ENCODE peak calls at places on chromosome 19, in six cellular contexts. One of them, this sample, is unnamed.

GRCh38 chr19:32442650-32443049 is 37.1 kb downstream of the DPY19L3 start:
- DNase-seq in IMR-90: no peak
- DNase-seq in H1: no peak
- DNase-seq in trophoblast cell: no peak
- DNase-seq in neuronal stem cell: no peak
- DNase-seq in H9: no peak
- DNase-seq in this sample: no peak

GRCh38 chr19:13839193-13839937 is 37.6 kb upstream of the NANOS3 start:
- DNase-seq in neuronal stem cell: no peak
- DNase-seq in H1: no peak
- DNase-seq in IMR-90: peak; percentile 84
- DNase-seq in H9: peak; percentile 81
- DNase-seq in trophoblast cell: peak; percentile 81
- DNase-seq in this sample: peak; percentile 86

GRCh38 chr19:7926727-7927604 is 1.0 kb upstream of the CTXN1 start:
- DNase-seq in H1: no peak
- DNase-seq in neuronal stem cell: no peak
- DNase-seq in IMR-90: no peak
- DNase-seq in H9: no peak
- DNase-seq in trophoblast cell: no peak
- DNase-seq in this sample: no peak

GRCh38 chr19:15093001-15093400 is 11.0 kb downstream of the OR1I1 start:
- DNase-seq in IMR-90: no peak
- DNase-seq in trophoblast cell: no peak
- DNase-seq in H9: no peak
- DNase-seq in neuronal stem cell: no peak
- DNase-seq in H1: no peak
- DNase-seq in this sample: no peak

GRCh38 chr19:38693380-38694223 is 46.2 kb downstream of the ACTN4 start:
- DNase-seq in H9: peak; percentile 78
- DNase-seq in H1: no peak
- DNase-seq in trophoblast cell: no peak
- DNase-seq in neuronal stem cell: peak; percentile 89
- DNase-seq in IMR-90: peak; percentile 63
- DNase-seq in this sample: peak; percentile 84

GRCh38 chr19:5424192-5424973 is 30.8 kb upstream of the ZNRF4 start:
- DNase-seq in trophoblast cell: no peak
- DNase-seq in H9: no peak
- DNase-seq in IMR-90: no peak
- DNase-seq in neuronal stem cell: no peak
- DNase-seq in H1: no peak
- DNase-seq in this sample: no peak

GRCh38 chr19:41930926-41931592 is 2.8 kb upstream of the ERFL start:
- DNase-seq in trophoblast cell: no peak
- DNase-seq in IMR-90: no peak
- DNase-seq in H1: peak; percentile 58
- DNase-seq in H9: peak; percentile 84
- DNase-seq in neuronal stem cell: no peak
- DNase-seq in this sample: no peak

GRCh38 chr19:10780368-10780767 is 55.6 kb downstream of the TMED1 start:
- DNase-seq in IMR-90: peak; percentile 54
- DNase-seq in trophoblast cell: peak; percentile 35
- DNase-seq in H9: no peak
- DNase-seq in H1: no peak
- DNase-seq in neuronal stem cell: no peak
- DNase-seq in this sample: peak; percentile 93

GRCh38 chr19:35636651-35637050 is 4.9 kb upstream of the ETV2 start:
- DNase-seq in H1: no peak
- DNase-seq in IMR-90: no peak
- DNase-seq in H9: no peak
- DNase-seq in trophoblast cell: no peak
- DNase-seq in neuronal stem cell: no peak
- DNase-seq in this sample: no peak

GRCh38 chr19:1568320-1569019 is at the start of gene MEX3D:
- DNase-seq in neuronal stem cell: peak; percentile 78
- DNase-seq in H9: peak; percentile 68
- DNase-seq in IMR-90: peak; percentile 49
- DNase-seq in trophoblast cell: peak; percentile 59
- DNase-seq in H1: no peak
- DNase-seq in this sample: peak; percentile 58

GRCh38 chr19:13817018-13817614 is 21.9 kb downstream of the ZSWIM4 start:
- DNase-seq in trophoblast cell: no peak
- DNase-seq in IMR-90: no peak
- DNase-seq in neuronal stem cell: no peak
- DNase-seq in H9: peak; percentile 99
- DNase-seq in H1: peak; percentile 98
- DNase-seq in this sample: peak; percentile 49

GRCh38 chr19:7391218-7391670 is 42.5 kb downstream of the ARHGEF18 start:
- DNase-seq in H9: no peak
- DNase-seq in H1: no peak
- DNase-seq in IMR-90: peak; percentile 77
- DNase-seq in neuronal stem cell: no peak
- DNase-seq in trophoblast cell: peak; percentile 80
- DNase-seq in this sample: peak; percentile 89

GRCh38 chr19:6086081-6086858 is 24.0 kb downstream of the RFX2 start:
- DNase-seq in trophoblast cell: peak; percentile 64
- DNase-seq in H9: no peak
- DNase-seq in neuronal stem cell: no peak
- DNase-seq in IMR-90: peak; percentile 71
- DNase-seq in H1: no peak
- DNase-seq in this sample: peak; percentile 44

GRCh38 chr19:6062274-6062673 is 48.0 kb downstream of the RFX2 start:
- DNase-seq in trophoblast cell: peak; percentile 52
- DNase-seq in IMR-90: no peak
- DNase-seq in neuronal stem cell: no peak
- DNase-seq in H9: no peak
- DNase-seq in H1: no peak
- DNase-seq in this sample: no peak

GRCh38 chr19:46674416-46675178 is 13.6 kb upstream of the DACT3 start:
- DNase-seq in H1: no peak
- DNase-seq in trophoblast cell: no peak
- DNase-seq in H9: peak; percentile 94
- DNase-seq in neuronal stem cell: no peak
- DNase-seq in IMR-90: peak; percentile 7
- DNase-seq in this sample: no peak

GRCh38 chr19:14632286-14632685 is 42.4 kb downstream of the ADGRE3 start:
- DNase-seq in H9: peak; percentile 68
- DNase-seq in IMR-90: peak; percentile 15
- DNase-seq in trophoblast cell: peak; percentile 3
- DNase-seq in neuronal stem cell: no peak
- DNase-seq in H1: no peak
- DNase-seq in this sample: peak; percentile 1

GRCh38 chr19:31263317-31263716 is 85.9 kb downstream of the TSHZ3 start:
- DNase-seq in IMR-90: no peak
- DNase-seq in H9: peak; percentile 27
- DNase-seq in trophoblast cell: no peak
- DNase-seq in H1: no peak
- DNase-seq in neuronal stem cell: no peak
- DNase-seq in this sample: no peak

GRCh38 chr19:13615890-13616289 is 109.6 kb upstream of the CACNA1A start:
- DNase-seq in H9: no peak
- DNase-seq in trophoblast cell: no peak
- DNase-seq in H1: no peak
- DNase-seq in neuronal stem cell: no peak
- DNase-seq in IMR-90: peak; percentile 61
- DNase-seq in this sample: no peak

GRCh38 chr19:7654401-7654800 is 14.4 kb upstream of the RETN start:
- DNase-seq in H1: no peak
- DNase-seq in neuronal stem cell: no peak
- DNase-seq in IMR-90: peak; percentile 5
- DNase-seq in trophoblast cell: no peak
- DNase-seq in H9: no peak
- DNase-seq in this sample: no peak

GRCh38 chr19:31109626-31110025 is 239.6 kb downstream of the TSHZ3 start:
- DNase-seq in trophoblast cell: no peak
- DNase-seq in H9: no peak
- DNase-seq in H1: no peak
- DNase-seq in IMR-90: no peak
- DNase-seq in neuronal stem cell: no peak
- DNase-seq in this sample: peak; percentile 48

GRCh38 chr19:49677232-49677881 is at the start of gene PRMT1:
- DNase-seq in H1: no peak
- DNase-seq in neuronal stem cell: no peak
- DNase-seq in IMR-90: no peak
- DNase-seq in trophoblast cell: no peak
- DNase-seq in H9: peak; percentile 69
- DNase-seq in this sample: no peak

GRCh38 chr19:310141-310651 is 19.0 kb upstream of the PLPP2 start:
- DNase-seq in H9: no peak
- DNase-seq in H1: no peak
- DNase-seq in trophoblast cell: peak; percentile 62
- DNase-seq in IMR-90: no peak
- DNase-seq in neuronal stem cell: no peak
- DNase-seq in this sample: no peak

GRCh38 chr19:47280183-47280797 is 5.6 kb downstream of the INAFM1 start:
- DNase-seq in H9: peak; percentile 85
- DNase-seq in neuronal stem cell: no peak
- DNase-seq in IMR-90: no peak
- DNase-seq in H1: no peak
- DNase-seq in trophoblast cell: peak; percentile 46
- DNase-seq in this sample: peak; percentile 26

GRCh38 chr19:48962849-48963165 is 2.3 kb upstream of the FTL start:
- DNase-seq in trophoblast cell: no peak
- DNase-seq in H1: no peak
- DNase-seq in H9: no peak
- DNase-seq in IMR-90: no peak
- DNase-seq in neuronal stem cell: no peak
- DNase-seq in this sample: no peak

GRCh38 chr19:42117076-42117475 is 15.2 kb downstream of the POU2F2 start:
- DNase-seq in IMR-90: no peak
- DNase-seq in trophoblast cell: no peak
- DNase-seq in H9: no peak
- DNase-seq in H1: no peak
- DNase-seq in neuronal stem cell: no peak
- DNase-seq in this sample: no peak

GRCh38 chr19:6740589-6741348 is 1.3 kb downstream of the TRIP10 start:
- DNase-seq in trophoblast cell: peak; percentile 19
- DNase-seq in H1: no peak
- DNase-seq in H9: peak; percentile 69
- DNase-seq in neuronal stem cell: peak; percentile 67
- DNase-seq in IMR-90: peak; percentile 19
- DNase-seq in this sample: peak; percentile 55

GRCh38 chr19:35995655-35995993 is 636 bp downstream of the SDHAF1 start:
- DNase-seq in IMR-90: peak; percentile 8
- DNase-seq in trophoblast cell: peak; percentile 51
- DNase-seq in H1: no peak
- DNase-seq in neuronal stem cell: no peak
- DNase-seq in H9: peak; percentile 77
- DNase-seq in this sample: peak; percentile 46

GRCh38 chr19:42191855-42192254 is 25.6 kb downstream of the DEDD2 start:
- DNase-seq in IMR-90: peak; percentile 84
- DNase-seq in neuronal stem cell: no peak
- DNase-seq in H1: no peak
- DNase-seq in H9: no peak
- DNase-seq in trophoblast cell: peak; percentile 81
- DNase-seq in this sample: peak; percentile 63

GRCh38 chr19:45881082-45881908 is 4.6 kb downstream of the IRF2BP1 start:
- DNase-seq in IMR-90: no peak
- DNase-seq in neuronal stem cell: no peak
- DNase-seq in H1: no peak
- DNase-seq in H9: no peak
- DNase-seq in trophoblast cell: no peak
- DNase-seq in this sample: no peak

DNA sequence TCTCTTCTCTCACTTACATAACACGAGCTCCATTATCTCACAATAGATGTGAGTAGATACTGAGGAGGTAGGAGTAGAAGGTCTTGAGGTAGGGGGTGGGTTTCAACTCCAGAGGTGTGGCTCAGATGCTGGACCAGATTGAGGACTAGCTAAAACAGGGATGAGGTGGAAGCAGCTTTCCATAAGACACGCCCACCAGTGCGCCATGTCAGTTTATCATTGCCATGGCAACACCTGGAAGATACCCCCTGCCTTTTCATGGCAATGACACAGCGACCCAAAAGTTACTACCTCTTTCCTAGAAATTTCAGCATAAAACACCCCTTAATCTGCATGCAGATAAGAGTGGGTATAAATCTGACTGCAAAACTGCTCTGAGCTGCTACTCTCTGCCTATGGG is 44.1 kb downstream of the KCTD15 start:
- DNase-seq in neuronal stem cell: no peak
- DNase-seq in IMR-90: no peak
- DNase-seq in H9: no peak
- DNase-seq in trophoblast cell: no peak
- DNase-seq in H1: no peak
- DNase-seq in this sample: no peak
- H3K14ac ChIP-seq in neuronal stem cell: no peak overlapping the region
- H3K14ac ChIP-seq in IMR-90: no peak overlapping the region
- H3K14ac ChIP-seq in H9: no peak overlapping the region
- H3K14ac ChIP-seq in trophoblast cell: no peak overlapping the region
- H3K14ac ChIP-seq in H1: no peak overlapping the region
- H3K14ac ChIP-seq in this sample: no peak overlapping the region

DNA sequence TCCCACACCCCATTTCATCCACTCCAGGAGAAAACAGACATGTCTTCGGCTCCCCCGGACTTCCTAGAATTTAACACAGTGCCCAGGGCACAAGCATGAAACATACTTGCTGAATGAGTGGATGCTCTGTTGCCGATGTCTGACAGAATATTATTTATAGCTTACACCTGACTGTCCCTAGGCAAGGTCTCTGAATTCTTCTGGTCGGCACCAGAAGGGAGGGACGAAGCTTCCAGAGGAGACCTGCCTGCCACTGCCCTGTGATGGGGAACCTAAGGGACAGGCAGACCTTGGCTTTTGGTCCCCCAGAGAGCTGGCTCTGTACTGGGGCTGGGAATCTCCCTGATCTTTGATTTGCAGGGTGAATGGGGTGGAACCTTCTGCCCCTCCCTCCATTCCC is 44.0 kb upstream of the PEG3 start:
- DNase-seq in IMR-90: no peak
- DNase-seq in neuronal stem cell: no peak
- DNase-seq in H1: no peak
- DNase-seq in trophoblast cell: peak; percentile 49
- DNase-seq in H9: no peak
- DNase-seq in this sample: no peak
- H3K14ac ChIP-seq in IMR-90: no peak overlapping the region
- H3K14ac ChIP-seq in neuronal stem cell: no peak overlapping the region
- H3K14ac ChIP-seq in H1: no peak overlapping the region
- H3K14ac ChIP-seq in trophoblast cell: no peak overlapping the region
- H3K14ac ChIP-seq in H9: no peak overlapping the region
- H3K14ac ChIP-seq in this sample: no peak overlapping the region

GRCh38 chr19:23978068-23978467 is 63.4 kb downstream of the ZNF726 start:
- DNase-seq in H9: no peak
- DNase-seq in trophoblast cell: peak; percentile 85
- DNase-seq in neuronal stem cell: no peak
- DNase-seq in IMR-90: no peak
- DNase-seq in H1: no peak
- DNase-seq in this sample: no peak
- H3K14ac ChIP-seq in H9: no peak overlapping the region
- H3K14ac ChIP-seq in trophoblast cell: no peak overlapping the region
- H3K14ac ChIP-seq in neuronal stem cell: no peak overlapping the region
- H3K14ac ChIP-seq in IMR-90: no peak overlapping the region
- H3K14ac ChIP-seq in H1: no peak overlapping the region
- H3K14ac ChIP-seq in this sample: no peak overlapping the region

DNA sequence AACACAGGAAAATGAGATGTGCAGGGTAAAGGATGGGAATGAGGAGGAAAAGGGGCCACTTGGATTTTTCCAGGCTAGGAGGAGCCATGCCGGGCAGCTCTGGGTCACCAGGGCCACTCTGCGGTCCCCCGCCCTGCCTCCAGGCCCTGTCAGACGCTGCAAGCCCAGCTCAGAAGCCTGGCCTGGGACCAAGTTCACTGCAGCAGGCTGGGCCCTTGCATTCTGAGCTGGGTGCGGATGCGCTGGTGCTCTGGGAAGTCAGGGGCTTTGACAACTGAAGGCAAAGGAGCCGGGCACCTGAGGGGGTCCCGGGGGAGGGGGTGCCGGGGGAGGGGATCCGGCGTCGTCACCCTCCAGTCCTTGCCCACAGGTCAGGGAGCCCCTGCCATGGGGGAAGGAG is 77.5 kb downstream of the WTIP start:
- DNase-seq in IMR-90: no peak
- DNase-seq in trophoblast cell: no peak
- DNase-seq in neuronal stem cell: no peak
- DNase-seq in H9: no peak
- DNase-seq in H1: no peak
- DNase-seq in this sample: no peak
- H3K14ac ChIP-seq in IMR-90: no peak overlapping the region
- H3K14ac ChIP-seq in trophoblast cell: no peak overlapping the region
- H3K14ac ChIP-seq in neuronal stem cell: no peak overlapping the region
- H3K14ac ChIP-seq in H9: no peak overlapping the region
- H3K14ac ChIP-seq in H1: no peak overlapping the region
- H3K14ac ChIP-seq in this sample: no peak overlapping the region

This sample was measured in mesenchymal stem cell.